ENCODE peak calls at places on chromosomes 3 and 15, in six cellular contexts. P is activated gamma-delta T cell, W is stomach, J is ureter, C is tibial nerve, I is T-helper 9 cell. N is an unnamed sample.

GRCh38 chr3:135556184-135556583 is 409.3 kb upstream of the PPP2R3A start:
- DNase-seq in W (no peak), C (no peak), P (no peak), J (no peak), I (no peak), N (no peak)

GRCh38 chr3:147414369-147415135 is 5.4 kb downstream of the ZIC1 start:
- DNase-seq in W (no peak), P (no peak), C (no peak), I (no peak), J (no peak), N (no peak)

GRCh38 chr15:48965972-48966371 is 2.3 kb upstream of the SHC4 start:
- DNase-seq in C (no peak), P (no peak), W (no peak), J (no peak), I (no peak), N (no peak)

GRCh38 chr15:91478717-91479191 is 374.8 kb upstream of the SLCO3A1 start:
- DNase-seq in J (no peak), P (no peak), W (no peak), C (no peak), I (no peak), N (no peak)

GRCh38 chr3:173599673-173600072 is 202.1 kb downstream of the NLGN1 start:
- DNase-seq in C (no peak), P (no peak), J (no peak), W (no peak), I (no peak), N (no peak)

GRCh38 chr3:13272831-13273603 is 147.1 kb downstream of the NUP210 start:
- DNase-seq in P (no peak), C (no peak), J (no peak), I (no peak), W (no peak), N (no peak)

GRCh38 chr3:73745429-73746247 is 120.9 kb upstream of the PDZRN3 start:
- DNase-seq in C (no peak), I (no peak), J (no peak), W (no peak), P (no peak), N (no peak)

GRCh38 chr3:44509393-44509921 is 32.0 kb upstream of the ZNF445 start:
- DNase-seq in P (no peak), W (no peak), C (no peak), I (no peak), J (no peak), N (no peak)

GRCh38 chr3:44885618-44886017 is 11.2 kb downstream of the TGM4 start:
- DNase-seq in C (no peak), I (no peak), J (no peak), P (no peak), W (no peak), N (no peak)

GRCh38 chr3:185308126-185308754 is 54.4 kb upstream of the EHHADH start:
- DNase-seq in W (peak; percentile 68), P (no peak), I (peak; percentile 14), J (peak; percentile 56), C (no peak), N (peak; percentile 24)

N was measured in T-helper 17 cell.